ENCODE peak calls at places on chromosomes 2 and 18, in eight cellular contexts. U is 8988T; W is stimulated activated CD4-positive, alpha-beta T cell treated with anti-CD3 and anti-CD28 coated beads, Interleukin-2, amount 100 ng/mL, for 48 hours; N is activated CD8-positive, alpha-beta memory T cell treated with anti-CD3 and anti-CD28 coated beads for 24 hours; A is HCT116; V is osteoblast; S is osteocyte; D is stimulated activated CD8-positive, alpha-beta memory T cell treated with anti-CD3 and anti-CD28 coated beads, Interleukin-7, amount 100 ng/mL, for 1 hour. R is an unnamed sample.

GRCh38 chr2:16219292-16219975 is 279.1 kb downstream of the MYCN start:
- DNase-seq in V (no peak), W (no peak), A (no peak), D (no peak), S (no peak), N (no peak), U (no peak), R (no peak)

GRCh38 chr18:30886998-30887397 is 155.5 kb downstream of the DSC3 start:
- DNase-seq in S (no peak), W (no peak), V (no peak), U (no peak), N (no peak), D (no peak), A (no peak), R (no peak)

GRCh38 chr18:77173274-77174030 is 40.9 kb upstream of the MBP start:
- DNase-seq in S (no peak), A (no peak), N (no peak), U (no peak), D (no peak), W (no peak), V (no peak), R (no peak)

GRCh38 chr2:10985260-10985659 is 73.5 kb downstream of the KCNF1 start:
- DNase-seq in N (no peak), S (no peak), D (no peak), U (no peak), W (no peak), V (no peak), A (no peak), R (no peak)

GRCh38 chr2:113198790-113199612 is 25.2 kb downstream of the PSD4 start:
- DNase-seq in U (peak), D (peak), N (peak), S (peak), A (peak), W (peak), V (peak), R (no peak)

GRCh38 chr2:224671731-224672130 is 44.4 kb downstream of the CCDC195 start:
- DNase-seq in N (no peak), W (no peak), S (no peak), U (no peak), A (no peak), D (no peak), V (no peak), R (no peak)

GRCh38 chr2:238271061-238271554 is 17.3 kb downstream of the PER2 start:
- DNase-seq in A (no peak), W (no peak), V (no peak), D (no peak), N (no peak), U (no peak), S (no peak), R (no peak)

GRCh38 chr2:70087703-70088507 is 628 bp downstream of the PCBP1 start:
- DNase-seq in A (no peak), W (peak), S (no peak), D (no peak), V (peak), U (no peak), N (peak), R (no peak)

GRCh38 chr2:46364797-46365457 is 67.7 kb downstream of the EPAS1 start:
- DNase-seq in W (no peak), V (no peak), A (peak), S (no peak), D (no peak), N (no peak), U (no peak), R (no peak)

GRCh38 chr2:33068261-33068660 is 121.5 kb downstream of the LTBP1 start:
- DNase-seq in V (no peak), N (no peak), D (no peak), S (no peak), A (no peak), W (no peak), U (no peak), R (peak)

GRCh38 chr18:56458770-56459450 is 179.5 kb downstream of the TXNL1 start:
- DNase-seq in N (no peak), S (no peak), W (no peak), A (no peak), U (no peak), D (no peak), V (no peak), R (no peak)

GRCh38 chr2:177817300-177817699 is 255.3 kb downstream of the PDE11A start:
- DNase-seq in A (no peak), D (no peak), U (no peak), N (no peak), W (no peak), V (no peak), S (no peak), R (no peak)

GRCh38 chr18:24138281-24138883 is 480 bp upstream of the CABYR start:
- DNase-seq in V (no peak), U (no peak), N (no peak), S (no peak), D (no peak), A (no peak), W (no peak), R (no peak)